ENCODE peak calls at places on chromosomes 1 and 21, in ten cellular contexts. A is PC-3; M is bronchial epithelial cell; W is mucosa of descending colon; I is fibroblast of mammary gland; C is OCI-LY7; J is heart right ventricle; Y is spleen; O is CD8-positive, alpha-beta T cell; V is nephron progenitor cell. S is an unnamed sample.

GRCh38 chr1:226985839-226986463 is 45.9 kb downstream of the COQ8A start:
- DNase-seq in I (no peak), W (peak), M (peak), J (no peak), A (no peak), V (no peak), O (no peak), Y (peak), C (no peak), S (no peak)

GRCh38 chr1:60073605-60074278 is at the start of gene C1orf87:
- DNase-seq in A (no peak), J (no peak), C (no peak), V (peak), I (no peak), Y (peak), W (peak), O (no peak), M (no peak), S (no peak)

GRCh38 chr1:158362501-158362900 is 8.8 kb downstream of the CD1E start:
- DNase-seq in M (no peak), O (no peak), A (no peak), W (no peak), I (no peak), C (no peak), Y (no peak), V (no peak), J (no peak), S (no peak)

GRCh38 chr1:47439151-47440051 is 1.6 kb downstream of the FOXD2 start:
- DNase-seq in W (no peak), V (peak), J (no peak), O (no peak), A (no peak), M (no peak), Y (peak), I (no peak), C (no peak), S (no peak)

GRCh38 chr1:54951810-54952226 is 28.6 kb upstream of the TMEM61 start:
- DNase-seq in V (no peak), A (no peak), Y (no peak), C (no peak), J (no peak), I (no peak), O (no peak), M (no peak), W (no peak), S (no peak)

GRCh38 chr1:244653439-244654283 is 735 bp downstream of the DESI2 start:
- DNase-seq in J (no peak), M (peak), A (peak), I (peak), C (peak), O (no peak), W (no peak), Y (no peak), V (peak), S (peak)

GRCh38 chr1:9292361-9293240 is at the start of gene SPSB1:
- DNase-seq in C (peak), I (peak), O (peak), M (peak), A (peak), Y (peak), W (peak), V (peak), J (peak), S (peak)

GRCh38 chr1:185534806-185535205 is 199.4 kb upstream of the HMCN1 start:
- DNase-seq in W (no peak), A (peak), C (no peak), I (no peak), J (no peak), M (peak), O (no peak), V (no peak), Y (no peak), S (peak)

GRCh38 chr1:21734526-21734925 is 48.4 kb downstream of the USP48 start:
- DNase-seq in C (no peak), I (peak), O (no peak), M (peak), Y (no peak), W (no peak), A (peak), V (no peak), J (no peak), S (peak)

GRCh38 chr1:150906329-150906728 is 19.4 kb downstream of the CTXND2 start:
- DNase-seq in C (no peak), W (no peak), V (no peak), I (no peak), Y (no peak), A (peak), O (no peak), M (no peak), J (no peak), S (no peak)

GRCh38 chr1:109307363-109308021 is 681 bp upstream of the MYBPHL start:
- DNase-seq in A (no peak), Y (no peak), V (no peak), M (no peak), C (peak), W (no peak), O (no peak), J (peak), I (no peak), S (no peak)

GRCh38 chr1:96927125-96927524 is 205.5 kb downstream of the PTBP2 start:
- DNase-seq in I (peak), O (no peak), J (no peak), C (no peak), V (no peak), A (no peak), M (no peak), W (no peak), Y (no peak), S (peak)

GRCh38 chr1:239739919-239740318 is 351.8 kb upstream of the FMN2 start:
- DNase-seq in M (no peak), W (no peak), C (no peak), A (no peak), J (no peak), I (no peak), O (no peak), Y (no peak), V (no peak), S (no peak)

GRCh38 chr21:35509004-35509704 is 460.1 kb upstream of the RUNX1 start:
- DNase-seq in M (no peak), W (no peak), C (no peak), I (no peak), V (no peak), Y (no peak), J (peak), A (no peak), O (no peak), S (no peak)

GRCh38 chr1:233614173-233614742 is 352 bp downstream of the KCNK1 start:
- DNase-seq in A (peak), O (no peak), I (peak), Y (no peak), M (peak), V (peak), W (peak), J (no peak), C (no peak), S (peak)

GRCh38 chr1:44678120-44678519 is 3.6 kb downstream of the ARMH1 start:
- DNase-seq in M (no peak), A (no peak), O (no peak), I (no peak), W (no peak), J (no peak), V (no peak), C (no peak), Y (no peak), S (no peak)

GRCh38 chr1:154953611-154954038 is 2.3 kb downstream of the PBXIP1 start:
- DNase-seq in Y (peak), J (no peak), I (no peak), V (no peak), C (no peak), A (no peak), M (no peak), O (no peak), W (no peak), S (no peak)

GRCh38 chr1:154955718-154956513 is at the start of gene PBXIP1:
- DNase-seq in A (peak), Y (peak), O (peak), W (peak), J (peak), M (peak), I (peak), V (peak), C (peak), S (peak)

GRCh38 chr1:154954541-154954940 is 1.4 kb downstream of the PBXIP1 start:
- DNase-seq in C (no peak), W (no peak), Y (no peak), J (no peak), V (no peak), O (no peak), I (no peak), A (no peak), M (no peak), S (no peak)

GRCh38 chr1:154956557-154956956 is 658 bp upstream of the PBXIP1 start:
- DNase-seq in V (no peak), Y (peak), A (no peak), C (no peak), O (no peak), W (peak), I (no peak), M (no peak), J (peak), S (no peak)

GRCh38 chr1:154955039-154955717 is 721 bp downstream of the PBXIP1 start:
- DNase-seq in I (peak), A (no peak), V (peak), M (peak), C (peak), W (peak), Y (peak), O (peak), J (no peak), S (no peak)
- TF ChIP-seq CTCF in I (no peak), A (no peak), V (no peak), M (no peak), C (no peak), W (no peak), Y (no peak), O (no peak), J (no peak), S (no peak)

GRCh38 chr1:154403300-154403943 is 1.7 kb upstream of the IL6R start:
- DNase-seq in C (no peak), O (no peak), J (no peak), V (no peak), A (no peak), I (no peak), Y (no peak), M (no peak), W (no peak), S (no peak)
- TF ChIP-seq CTCF in C (no peak), O (no peak), J (no peak), V (no peak), A (no peak), I (no peak), Y (no peak), M (no peak), W (no peak), S (no peak)

GRCh38 chr1:43285269-43285986 is at the start of gene C1orf210:
- DNase-seq in V (peak), J (no peak), A (peak), W (peak), O (no peak), I (no peak), Y (peak), C (no peak), M (peak), S (peak)
- TF ChIP-seq CTCF in V (no peak), J (no peak), A (peak), W (peak), O (no peak), I (no peak), Y (no peak), C (no peak), M (peak), S (peak)

GRCh38 chr1:33098371-33098770 is 17.4 kb downstream of the AZIN2 start:
- DNase-seq in J (no peak), A (no peak), I (no peak), M (no peak), W (no peak), O (no peak), Y (no peak), V (no peak), C (no peak), S (no peak)
- TF ChIP-seq CTCF in J (no peak), A (no peak), I (no peak), M (no peak), W (no peak), O (no peak), Y (no peak), V (no peak), C (no peak), S (no peak)

DNA sequence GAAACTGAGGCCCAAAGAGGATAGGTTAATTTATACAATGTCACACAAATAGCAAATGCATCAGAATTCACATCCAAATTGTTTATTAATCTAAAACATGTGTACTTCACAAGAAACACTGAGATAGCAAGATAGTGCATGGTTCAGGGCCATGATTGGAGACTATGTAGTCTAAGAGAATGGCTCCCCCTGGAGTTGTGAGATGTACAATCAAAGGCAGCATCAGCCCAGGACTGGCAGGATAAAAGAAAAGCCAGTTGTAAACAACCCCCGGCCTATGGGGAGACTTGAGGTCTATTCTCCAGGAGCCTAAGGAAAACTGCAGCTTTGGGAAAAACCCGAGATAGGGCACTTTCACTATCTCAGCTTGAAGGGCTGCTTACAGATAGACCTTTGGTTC is 511.0 kb downstream of the OMA1 start:
- DNase-seq in V (no peak), Y (no peak), W (no peak), C (no peak), J (no peak), M (peak), O (no peak), I (peak), A (no peak), S (peak)
- TF ChIP-seq CTCF in V (no peak), Y (no peak), W (no peak), C (peak), J (no peak), M (peak), O (no peak), I (peak), A (no peak), S (peak)

DNA sequence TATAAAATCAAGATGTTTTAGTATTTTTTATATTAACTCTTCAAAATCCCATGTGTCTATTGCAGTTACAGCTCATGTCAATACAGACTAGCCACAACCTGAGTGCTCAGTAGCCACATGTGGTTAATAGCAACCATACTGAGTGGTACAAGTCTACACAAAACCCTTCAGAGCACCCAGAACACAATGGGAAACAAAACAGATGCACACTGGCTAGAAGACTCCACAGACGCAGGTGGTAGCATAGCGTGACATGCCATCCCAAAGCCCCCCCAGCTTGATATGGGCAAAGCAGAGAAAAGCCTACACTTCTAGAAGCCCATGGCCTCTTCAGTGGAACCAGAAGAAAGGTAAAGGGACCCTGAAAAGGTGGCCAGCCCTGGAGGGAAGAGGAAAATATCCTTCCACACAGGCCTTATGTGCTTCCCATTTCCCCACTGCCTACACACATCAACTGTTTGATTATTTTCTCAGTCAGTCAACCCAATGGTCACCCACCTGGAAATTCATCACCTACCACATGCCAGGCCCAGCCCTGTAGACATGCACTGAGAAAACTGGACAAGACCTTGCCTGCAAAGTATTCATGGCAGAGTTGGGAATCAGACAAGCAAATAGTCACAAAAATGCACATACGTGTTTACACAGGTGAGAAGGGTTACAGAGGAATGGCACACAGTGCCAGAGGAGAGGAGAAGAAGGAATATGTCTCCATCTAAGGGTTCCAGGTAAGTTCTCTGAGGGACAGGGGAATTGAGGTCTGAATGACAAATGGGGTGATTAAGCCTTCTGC is 175.0 kb downstream of the VAV3 start:
- DNase-seq in J (no peak), C (no peak), V (no peak), Y (no peak), W (no peak), M (peak), I (no peak), A (no peak), O (no peak), S (no peak)
- TF ChIP-seq CTCF in J (no peak), C (no peak), V (no peak), Y (no peak), W (no peak), M (no peak), I (no peak), A (no peak), O (no peak), S (no peak)

DNA sequence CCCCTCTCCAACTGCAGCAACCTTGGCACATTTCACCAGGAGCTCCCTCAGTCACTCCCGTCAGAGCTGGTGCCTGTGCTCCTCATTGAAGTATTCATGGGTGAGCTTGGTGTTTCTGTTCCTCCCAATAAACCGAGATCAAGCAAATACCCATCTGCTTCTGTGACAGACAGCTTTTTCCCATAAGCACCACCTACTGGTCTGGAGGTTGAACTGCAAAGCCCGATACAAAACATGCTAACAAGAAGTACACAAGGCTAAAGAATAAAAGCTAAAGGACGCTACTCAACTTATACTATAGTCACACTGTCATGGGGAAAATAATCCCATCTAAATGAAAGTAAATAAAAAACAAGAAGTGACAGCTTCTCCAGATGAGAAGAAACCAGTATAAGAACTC is 111.9 kb upstream of the C21orf91 start:
- DNase-seq in W (no peak), C (peak), V (no peak), Y (no peak), M (no peak), J (no peak), I (no peak), A (peak), O (no peak), S (no peak)
- TF ChIP-seq CTCF in W (no peak), C (peak), V (peak), Y (no peak), M (peak), J (no peak), I (peak), A (peak), O (peak), S (peak)

DNA sequence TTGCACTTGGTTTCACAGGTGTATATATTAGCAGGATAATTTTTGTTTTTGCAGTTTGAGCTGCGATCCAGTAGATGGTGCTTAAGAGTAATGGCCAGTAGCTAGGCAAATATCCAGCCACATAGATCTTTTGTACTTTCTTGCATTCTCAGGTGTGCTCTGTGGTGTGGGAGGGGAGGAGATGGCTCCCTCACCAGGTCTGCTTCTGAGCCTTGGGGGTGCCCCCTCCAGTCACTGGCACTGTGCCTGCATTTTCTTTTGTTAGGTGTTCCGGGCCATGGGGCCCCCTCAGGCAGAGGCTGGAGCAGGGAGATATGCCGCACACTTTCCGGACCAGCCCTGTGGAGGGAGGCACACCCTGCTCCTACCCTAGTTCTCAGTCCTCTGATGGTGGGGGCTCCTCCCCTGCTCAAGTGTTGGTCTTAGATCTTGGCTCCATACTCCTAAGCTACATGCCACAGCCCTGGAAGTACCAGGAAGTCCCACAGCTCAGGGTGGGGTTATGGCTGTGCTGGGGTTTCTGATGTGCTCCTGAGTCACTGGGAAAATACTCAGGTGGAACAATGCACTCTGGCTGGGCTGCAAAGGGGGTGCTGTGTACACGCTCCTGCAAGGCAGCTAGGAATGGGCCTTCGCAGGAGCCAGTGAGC is 197.6 kb upstream of the DMRTA2 start:
- DNase-seq in O (no peak), M (peak), I (peak), Y (no peak), V (no peak), W (peak), A (peak), J (no peak), C (peak), S (peak)
- TF ChIP-seq CTCF in O (no peak), M (peak), I (peak), Y (no peak), V (no peak), W (peak), A (peak), J (peak), C (peak), S (peak)

GRCh38 chr1:72932025-72932424 is 649.7 kb upstream of the NEGR1 start:
- DNase-seq in I (no peak), Y (no peak), W (no peak), C (no peak), V (no peak), O (no peak), M (no peak), J (no peak), A (no peak), S (no peak)

GRCh38 chr1:72936151-72936740 is 653.9 kb upstream of the NEGR1 start:
- DNase-seq in A (peak), V (no peak), I (no peak), Y (no peak), O (no peak), C (no peak), M (no peak), W (no peak), J (no peak), S (no peak)

GRCh38 chr1:72937905-72938304 is 655.6 kb upstream of the NEGR1 start:
- DNase-seq in J (no peak), Y (no peak), O (no peak), M (no peak), I (no peak), V (no peak), W (no peak), C (no peak), A (no peak), S (no peak)

GRCh38 chr1:72938408-72938807 is 656.1 kb upstream of the NEGR1 start:
- DNase-seq in Y (no peak), C (no peak), O (no peak), I (no peak), V (no peak), J (no peak), M (no peak), A (no peak), W (no peak), S (no peak)

DNA sequence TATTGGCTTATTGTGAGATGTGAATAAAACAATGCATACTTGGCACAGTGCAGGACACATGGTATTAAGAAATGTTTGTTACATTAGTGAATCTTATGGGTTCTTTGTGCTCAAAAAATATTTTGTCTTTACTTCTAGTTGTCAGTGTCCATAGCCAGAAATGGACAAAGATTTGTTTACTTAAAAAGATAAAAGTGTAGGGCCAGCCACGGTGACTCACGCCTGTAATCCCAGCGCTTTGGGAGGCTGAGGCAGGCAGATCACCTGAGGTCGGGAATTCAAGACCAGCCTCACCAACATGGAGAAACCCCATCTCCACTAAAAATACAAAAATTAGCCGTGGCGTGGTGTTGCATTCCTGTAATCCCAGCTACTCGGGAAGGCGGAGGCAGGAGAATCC is 654.6 kb upstream of the NEGR1 start:
- DNase-seq in C (no peak), V (no peak), J (no peak), W (no peak), M (no peak), O (no peak), I (no peak), Y (no peak), A (peak), S (no peak)
- TF ChIP-seq CTCF in C (no peak), V (no peak), J (no peak), W (no peak), M (no peak), O (no peak), I (no peak), Y (no peak), A (no peak), S (no peak)

GRCh38 chr1:177495878-177496277 is 325.1 kb downstream of the BRINP2 start:
- DNase-seq in Y (no peak), W (no peak), I (peak), V (no peak), A (no peak), O (no peak), C (no peak), M (peak), J (no peak), S (no peak)
- TF ChIP-seq CTCF in Y (no peak), W (no peak), I (peak), V (no peak), A (no peak), O (no peak), C (no peak), M (no peak), J (no peak), S (no peak)

S was measured in MCF 10A.